ENCODE peak calls at places on chromosomes 1 and 21, in eight cellular contexts. J is kidney, K is cardiac fibroblast, M is cardiac muscle cell, F is left ventricle myocardium inferior, Q is Caco-2, R is breast epithelium, N is heart left ventricle. V is an unnamed sample.

GRCh38 chr21:42850463-42850862 is 28.9 kb downstream of the WDR4 start:
- DNase-seq in J (peak; percentile 48), K (no peak), M (no peak), F (no peak), Q (no peak), R (no peak), N (no peak), V (no peak)

GRCh38 chr1:100246738-100247137 is 2.9 kb downstream of the DBT start:
- DNase-seq in J (no peak), K (no peak), M (no peak), F (no peak), Q (no peak), R (no peak), N (no peak), V (no peak)

GRCh38 chr1:77228836-77229235 is 9.6 kb upstream of the PIGK start:
- DNase-seq in J (no peak), K (no peak), M (no peak), F (no peak), Q (no peak), R (no peak), N (no peak), V (no peak)

GRCh38 chr21:28991861-28992525 is 684 bp downstream of the LTN1 start:
- DNase-seq in J (no peak), K (no peak), M (peak; percentile 2), F (no peak), Q (no peak), R (no peak), N (no peak), V (no peak)

GRCh38 chr1:150566589-150567340 is 12.6 kb downstream of the MCL1 start:
- DNase-seq in J (no peak), K (no peak), M (no peak), F (no peak), Q (no peak), R (no peak), N (no peak), V (no peak)

GRCh38 chr1:6011161-6011945 is 19.1 kb upstream of the NPHP4 start:
- DNase-seq in J (peak; percentile 60), K (no peak), M (no peak), F (no peak), Q (no peak), R (no peak), N (no peak), V (no peak)

GRCh38 chr1:1462318-1462966 is 9.1 kb upstream of the ATAD3B start:
- DNase-seq in J (peak; percentile 93), K (peak; percentile 41), M (peak; percentile 41), F (peak; percentile 32), Q (no peak), R (no peak), N (peak; percentile 43), V (no peak)

GRCh38 chr1:31924839-31925238 is 13.3 kb downstream of the PTP4A2 start:
- DNase-seq in J (no peak), K (no peak), M (no peak), F (no peak), Q (peak; percentile 53), R (no peak), N (no peak), V (no peak)

GRCh38 chr1:231951399-231951798 is 324.8 kb downstream of the DISC1 start:
- DNase-seq in J (no peak), K (peak; percentile 69), M (no peak), F (no peak), Q (no peak), R (no peak), N (no peak), V (no peak)

GRCh38 chr1:180498594-180498993 is 3.8 kb downstream of the ACBD6 start:
- DNase-seq in J (no peak), K (peak; percentile 53), M (no peak), F (no peak), Q (no peak), R (no peak), N (no peak), V (no peak)

GRCh38 chr1:30366914-30367313 is 356.5 kb downstream of the MATN1 start:
- DNase-seq in J (no peak), K (no peak), M (no peak), F (no peak), Q (no peak), R (no peak), N (no peak), V (no peak)

GRCh38 chr1:153444078-153444477 is 16.4 kb downstream of the S100A7 start:
- DNase-seq in J (no peak), K (no peak), M (no peak), F (no peak), Q (no peak), R (no peak), N (no peak), V (no peak)

GRCh38 chr1:91732291-91732953 is 153.5 kb downstream of the TGFBR3 start:
- DNase-seq in J (peak; percentile 88), K (peak; percentile 67), M (no peak), F (no peak), Q (peak; percentile 37), R (no peak), N (no peak), V (peak; percentile 27)

GRCh38 chr1:100419072-100419471 is 66.8 kb downstream of the CDC14A start:
- DNase-seq in J (no peak), K (no peak), M (no peak), F (no peak), Q (no peak), R (no peak), N (no peak), V (no peak)

DNA sequence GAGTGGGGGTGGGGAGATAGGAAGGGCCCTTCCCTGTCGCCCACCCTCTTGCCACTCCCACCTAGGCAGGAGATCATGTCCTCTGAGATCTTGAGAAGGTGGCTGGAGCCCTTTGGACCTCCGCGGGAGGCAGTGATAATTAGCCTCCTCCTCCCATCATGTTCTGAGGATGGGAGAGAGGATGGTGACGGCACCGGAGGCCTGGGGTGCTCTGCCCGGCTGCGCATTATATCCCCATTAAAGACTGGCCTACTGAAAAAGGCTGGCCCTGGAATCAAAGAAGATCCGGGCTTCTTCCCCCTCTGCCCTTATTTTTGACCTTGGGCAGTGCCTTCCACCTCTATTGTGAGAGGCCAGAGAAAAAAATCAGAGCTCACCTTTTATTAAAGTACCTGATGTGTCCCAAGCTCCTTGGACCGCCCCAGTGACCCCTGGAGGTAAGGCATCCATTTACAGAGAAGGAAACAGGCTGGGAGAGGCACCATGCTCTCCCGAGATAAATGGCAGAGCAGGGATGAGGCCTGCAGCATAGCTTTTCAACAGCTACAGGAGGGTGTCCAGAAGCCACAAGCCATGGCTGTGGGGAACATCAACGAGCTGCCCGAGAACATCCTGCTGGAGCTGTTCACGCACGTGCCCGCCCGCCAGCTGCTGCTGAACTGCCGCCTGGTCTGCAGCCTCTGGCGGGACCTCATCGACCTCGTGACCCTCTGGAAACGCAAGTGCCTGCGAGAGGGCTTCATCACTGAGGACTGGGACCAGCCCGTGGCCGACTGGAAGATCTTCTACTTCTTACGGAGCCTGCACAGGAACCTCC is 794 bp downstream of the FBXO44 start:
- DNase-seq in J (no peak), K (no peak), M (no peak), F (no peak), Q (no peak), R (no peak), N (no peak), V (no peak)
- TF ChIP-seq CTCF in J (no peak), K (no peak), M (no peak), F (no peak), Q (no peak), R (no peak), N (no peak), V (no peak)

GRCh38 chr21:38712076-38712475 is 93.7 kb upstream of the ETS2 start:
- DNase-seq in J (no peak), K (peak; percentile 62), M (peak; percentile 48), F (no peak), Q (peak; percentile 69), R (no peak), N (no peak), V (no peak)
- TF ChIP-seq CTCF in J (no peak), K (peak; percentile 63), M (peak; percentile 58), F (peak; percentile 61), Q (peak; percentile 53), R (no peak), N (peak; percentile 31), V (no peak)

GRCh38 chr1:213435715-213436114 is 384.7 kb downstream of the RPS6KC1 start:
- DNase-seq in J (no peak), K (no peak), M (no peak), F (no peak), Q (no peak), R (no peak), N (no peak), V (no peak)

GRCh38 chr1:213440766-213441165 is 389.7 kb downstream of the RPS6KC1 start:
- DNase-seq in J (no peak), K (no peak), M (peak; percentile 82), F (no peak), Q (no peak), R (no peak), N (no peak), V (no peak)

GRCh38 chr1:213443415-213443814 is 392.4 kb downstream of the RPS6KC1 start:
- DNase-seq in J (no peak), K (no peak), M (no peak), F (no peak), Q (peak; percentile 49), R (no peak), N (no peak), V (no peak)

GRCh38 chr1:213438339-213438738 is 387.3 kb downstream of the RPS6KC1 start:
- DNase-seq in J (no peak), K (no peak), M (no peak), F (no peak), Q (no peak), R (no peak), N (no peak), V (no peak)

GRCh38 chr1:213439703-213440102 is 388.7 kb downstream of the RPS6KC1 start:
- DNase-seq in J (no peak), K (no peak), M (no peak), F (no peak), Q (no peak), R (no peak), N (no peak), V (no peak)
- TF ChIP-seq CTCF in J (no peak), K (no peak), M (no peak), F (no peak), Q (no peak), R (no peak), N (no peak), V (no peak)

DNA sequence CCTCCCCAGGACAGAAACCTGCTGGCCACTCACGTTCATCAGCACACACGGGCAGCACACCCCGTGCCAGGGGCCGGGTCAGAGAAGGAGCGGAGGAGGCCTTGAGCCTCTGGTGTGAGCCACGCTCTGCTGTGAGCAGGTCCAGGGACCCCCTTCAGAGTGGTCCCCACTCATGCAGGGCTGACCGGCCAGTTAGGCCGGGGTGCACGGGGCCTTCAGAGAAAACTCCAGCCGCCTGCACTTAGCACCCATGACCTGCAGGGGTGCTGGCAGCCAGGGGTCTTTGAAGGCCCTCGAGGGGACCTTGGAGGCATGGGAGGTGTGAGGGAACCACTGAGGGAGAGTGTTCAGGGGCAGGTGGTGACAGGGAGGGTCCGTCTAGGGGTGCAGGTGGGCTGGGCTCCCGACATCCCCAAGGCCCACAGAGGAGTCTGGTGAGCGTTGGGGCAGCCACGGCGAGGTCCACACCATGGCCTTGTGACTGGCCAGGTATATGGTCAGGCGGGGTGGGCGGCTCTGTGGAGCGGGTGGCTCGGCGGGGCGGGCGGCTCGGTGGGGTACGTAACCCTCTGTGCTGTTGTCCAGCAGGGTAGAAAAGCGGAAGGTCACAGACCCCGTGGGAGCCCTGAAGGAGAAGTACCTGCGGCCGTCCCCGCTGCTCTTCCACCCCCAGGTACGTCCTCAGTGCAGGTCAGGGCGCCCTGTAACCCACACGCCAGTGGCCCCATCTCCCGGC is 40.3 kb upstream of the ARHGEF16 start:
- DNase-seq in J (no peak), K (no peak), M (no peak), F (no peak), Q (no peak), R (no peak), N (no peak), V (no peak)
- TF ChIP-seq CTCF in J (no peak), K (no peak), M (no peak), F (no peak), Q (no peak), R (no peak), N (no peak), V (no peak)

V was measured in natural killer cell.